ENCODE peak calls at places on chromosome 6, in ten cellular contexts. Y is fibroblast of the aortic adventitia; B is effector memory CD4-positive, alpha-beta T cell; T is ELR; I is HTR-8/SVneo; H is H9; S is endodermal cell; V is mesendoderm; K is Kasumi-1; O is hippocampal formation. G is an unnamed sample.
A peak's percentile ranks its signal among the peaks of the same experiment; 100 is the strongest.

GRCh38 chr6:112882381-112882780 is 535.3 kb downstream of the RFPL4B start:
- DNase-seq in Y (peak; percentile 37), B (no peak), T (no peak), I (no peak), H (no peak), S (no peak), V (no peak), K (no peak), O (no peak), G (no peak)

GRCh38 chr6:33036512-33036911 is 27.1 kb upstream of the HLA-DOA start:
- DNase-seq in Y (no peak), B (no peak), T (no peak), I (no peak), H (no peak), S (no peak), V (no peak), K (no peak), O (no peak), G (no peak)

GRCh38 chr6:148599967-148600426 is 146.8 kb upstream of the UST start:
- DNase-seq in Y (no peak), B (no peak), T (no peak), I (no peak), H (peak; percentile 94), S (peak; percentile 91), V (peak; percentile 99), K (no peak), O (no peak), G (no peak)

GRCh38 chr6:2939315-2940009 is 31.9 kb downstream of the SERPINB6 start:
- DNase-seq in Y (no peak), B (no peak), T (no peak), I (no peak), H (no peak), S (peak; percentile 30), V (no peak), K (no peak), O (no peak), G (no peak)

GRCh38 chr6:13725570-13725969 is 13.9 kb upstream of the RANBP9 start:
- DNase-seq in Y (peak; percentile 42), B (peak; percentile 30), T (peak; percentile 52), I (no peak), H (no peak), S (no peak), V (no peak), K (no peak), O (no peak), G (no peak)

GRCh38 chr6:32982084-32982701 is 13.8 kb downstream of the BRD2 start:
- DNase-seq in Y (no peak), B (no peak), T (peak; percentile 36), I (no peak), H (no peak), S (no peak), V (no peak), K (no peak), O (no peak), G (peak; percentile 78)

GRCh38 chr6:71496018-71496800 is 207.6 kb downstream of the OGFRL1 start:
- DNase-seq in Y (peak; percentile 39), B (no peak), T (peak; percentile 30), I (no peak), H (no peak), S (no peak), V (no peak), K (no peak), O (no peak), G (peak; percentile 15)

GRCh38 chr6:151482290-151482689 is 11.5 kb upstream of the CCDC170 start:
- DNase-seq in Y (peak; percentile 33), B (no peak), T (peak; percentile 11), I (no peak), H (no peak), S (no peak), V (no peak), K (peak; percentile 52), O (no peak), G (peak; percentile 54)

GRCh38 chr6:37381579-37381978 is 27.8 kb downstream of the RNF8 start:
- DNase-seq in Y (peak; percentile 65), B (no peak), T (peak; percentile 72), I (peak; percentile 47), H (peak; percentile 78), S (peak; percentile 84), V (peak; percentile 94), K (peak; percentile 54), O (peak; percentile 34), G (peak; percentile 11)

GRCh38 chr6:11785449-11785951 is 6.9 kb upstream of the ADTRP start:
- DNase-seq in Y (no peak), B (no peak), T (no peak), I (no peak), H (no peak), S (no peak), V (no peak), K (no peak), O (no peak), G (no peak)

GRCh38 chr6:3748726-3749389 is 2.7 kb downstream of the PXDC1 start:
- DNase-seq in Y (no peak), B (no peak), T (no peak), I (no peak), H (no peak), S (no peak), V (no peak), K (no peak), O (no peak), G (no peak)

GRCh38 chr6:160192840-160193239 is 65.8 kb downstream of the SLC22A2 start:
- DNase-seq in Y (no peak), B (no peak), T (no peak), I (no peak), H (no peak), S (no peak), V (no peak), K (no peak), O (no peak), G (no peak)

GRCh38 chr6:1322725-1323219 is 10.9 kb downstream of the FOXQ1 start:
- DNase-seq in Y (peak; percentile 84), B (no peak), T (no peak), I (no peak), H (no peak), S (no peak), V (peak; percentile 47), K (no peak), O (no peak), G (no peak)

GRCh38 chr6:42338573-42339218 is 113.0 kb downstream of the TRERF1 start:
- DNase-seq in Y (peak; percentile 98), B (no peak), T (peak; percentile 99), I (peak; percentile 83), H (no peak), S (peak; percentile 21), V (no peak), K (no peak), O (no peak), G (peak; percentile 53)

GRCh38 chr6:9620263-9620662 is 794.6 kb downstream of the TFAP2A start:
- DNase-seq in Y (peak; percentile 29), B (no peak), T (peak; percentile 53), I (no peak), H (no peak), S (no peak), V (no peak), K (no peak), O (no peak), G (no peak)

GRCh38 chr6:99241905-99242534 is 107.5 kb downstream of the FAXC start:
- DNase-seq in Y (peak; percentile 18), B (no peak), T (peak; percentile 52), I (peak; percentile 23), H (peak; percentile 45), S (peak; percentile 85), V (peak; percentile 65), K (peak; percentile 86), O (peak; percentile 8), G (peak; percentile 1)

GRCh38 chr6:169101036-169101805 is 152.4 kb downstream of the THBS2 start:
- DNase-seq in Y (no peak), B (no peak), T (no peak), I (no peak), H (no peak), S (no peak), V (no peak), K (no peak), O (no peak), G (no peak)

GRCh38 chr6:159973951-159974350 is 5.1 kb downstream of the IGF2R start:
- DNase-seq in Y (peak; percentile 66), B (no peak), T (peak; percentile 80), I (peak; percentile 54), H (no peak), S (no peak), V (no peak), K (peak; percentile 47), O (no peak), G (peak; percentile 77)

GRCh38 chr6:133240511-133241087 is 558 bp upstream of the EYA4 start:
- DNase-seq in Y (no peak), B (no peak), T (peak; percentile 24), I (peak; percentile 23), H (peak; percentile 66), S (peak; percentile 85), V (peak; percentile 68), K (no peak), O (no peak), G (no peak)

GRCh38 chr6:17740559-17741220 is 34.0 kb upstream of the NUP153 start:
- DNase-seq in Y (no peak), B (no peak), T (no peak), I (no peak), H (no peak), S (no peak), V (no peak), K (no peak), O (no peak), G (no peak)

GRCh38 chr6:161353208-161353613 is 79.3 kb upstream of the AGPAT4 start:
- DNase-seq in Y (no peak), B (no peak), T (peak; percentile 24), I (no peak), H (peak; percentile 89), S (peak; percentile 92), V (peak; percentile 97), K (no peak), O (peak; percentile 14), G (no peak)

GRCh38 chr6:147970970-147971369 is 371.7 kb upstream of the SASH1 start:
- DNase-seq in Y (no peak), B (no peak), T (peak; percentile 43), I (no peak), H (no peak), S (no peak), V (peak; percentile 33), K (peak; percentile 7), O (no peak), G (no peak)